ENCODE peak calls at places on chromosome X, in seven cellular contexts. One of them, this sample, is unnamed.

GRCh38 chrX:133590703-133591505 is 175.6 kb upstream of the GPC4 start:
- DNase-seq in nephron progenitor cell: no peak
- DNase-seq in AG09319: no peak
- DNase-seq in D721Med: no peak
- DNase-seq in retinal pigment epithelial cell: peak
- DNase-seq in uterus: no peak
- DNase-seq in omental fat pad: no peak
- DNase-seq in this sample: no peak

GRCh38 chrX:84339507-84340364 is 151.7 kb upstream of the RPS6KA6 start:
- DNase-seq in nephron progenitor cell: no peak
- DNase-seq in AG09319: no peak
- DNase-seq in D721Med: no peak
- DNase-seq in retinal pigment epithelial cell: no peak
- DNase-seq in uterus: no peak
- DNase-seq in omental fat pad: no peak
- DNase-seq in this sample: no peak

GRCh38 chrX:2576793-2577192 is 76.0 kb upstream of the DHRSX start:
- DNase-seq in nephron progenitor cell: no peak
- DNase-seq in AG09319: no peak
- DNase-seq in D721Med: no peak
- DNase-seq in retinal pigment epithelial cell: no peak
- DNase-seq in uterus: no peak
- DNase-seq in omental fat pad: no peak
- DNase-seq in this sample: no peak

GRCh38 chrX:103417933-103418332 is 41.6 kb downstream of the BEX3 start:
- DNase-seq in nephron progenitor cell: no peak
- DNase-seq in AG09319: no peak
- DNase-seq in D721Med: no peak
- DNase-seq in retinal pigment epithelial cell: no peak
- DNase-seq in uterus: no peak
- DNase-seq in omental fat pad: no peak
- DNase-seq in this sample: no peak

GRCh38 chrX:1222511-1223252 is 10.2 kb upstream of the CRLF2 start:
- DNase-seq in nephron progenitor cell: no peak
- DNase-seq in AG09319: no peak
- DNase-seq in D721Med: no peak
- DNase-seq in retinal pigment epithelial cell: no peak
- DNase-seq in uterus: no peak
- DNase-seq in omental fat pad: no peak
- DNase-seq in this sample: peak

GRCh38 chrX:84155938-84156337 is 32.1 kb downstream of the RPS6KA6 start:
- DNase-seq in nephron progenitor cell: no peak
- DNase-seq in AG09319: no peak
- DNase-seq in D721Med: no peak
- DNase-seq in retinal pigment epithelial cell: no peak
- DNase-seq in uterus: no peak
- DNase-seq in omental fat pad: no peak
- DNase-seq in this sample: no peak

GRCh38 chrX:3161686-3162085 is 120.4 kb downstream of the ARSF start:
- DNase-seq in nephron progenitor cell: no peak
- DNase-seq in AG09319: no peak
- DNase-seq in D721Med: no peak
- DNase-seq in retinal pigment epithelial cell: no peak
- DNase-seq in uterus: no peak
- DNase-seq in omental fat pad: no peak
- DNase-seq in this sample: no peak

GRCh38 chrX:136047969-136048368 is 62.7 kb downstream of the SLC9A6 start:
- DNase-seq in nephron progenitor cell: no peak
- DNase-seq in AG09319: no peak
- DNase-seq in D721Med: no peak
- DNase-seq in retinal pigment epithelial cell: no peak
- DNase-seq in uterus: no peak
- DNase-seq in omental fat pad: no peak
- DNase-seq in this sample: no peak

GRCh38 chrX:2888309-2888708 is 40.8 kb downstream of the ARSD start:
- DNase-seq in nephron progenitor cell: no peak
- DNase-seq in AG09319: no peak
- DNase-seq in D721Med: no peak
- DNase-seq in retinal pigment epithelial cell: no peak
- DNase-seq in uterus: no peak
- DNase-seq in omental fat pad: no peak
- DNase-seq in this sample: no peak

GRCh38 chrX:9961750-9962149 is 5.4 kb upstream of the CLDN34 start:
- DNase-seq in nephron progenitor cell: no peak
- DNase-seq in AG09319: no peak
- DNase-seq in D721Med: no peak
- DNase-seq in retinal pigment epithelial cell: no peak
- DNase-seq in uterus: no peak
- DNase-seq in omental fat pad: no peak
- DNase-seq in this sample: no peak

GRCh38 chrX:135737361-135738071 is 24.1 kb downstream of the CT45A1 start:
- DNase-seq in nephron progenitor cell: no peak
- DNase-seq in AG09319: no peak
- DNase-seq in D721Med: no peak
- DNase-seq in retinal pigment epithelial cell: no peak
- DNase-seq in uterus: no peak
- DNase-seq in omental fat pad: no peak
- DNase-seq in this sample: no peak

GRCh38 chrX:38760883-38761282 is 40.4 kb upstream of the MID1IP1 start:
- DNase-seq in nephron progenitor cell: no peak
- DNase-seq in AG09319: no peak
- DNase-seq in D721Med: no peak
- DNase-seq in retinal pigment epithelial cell: no peak
- DNase-seq in uterus: no peak
- DNase-seq in omental fat pad: no peak
- DNase-seq in this sample: no peak

GRCh38 chrX:11143931-11144678 is 33.0 kb downstream of the HCCS start:
- DNase-seq in nephron progenitor cell: peak
- DNase-seq in AG09319: peak
- DNase-seq in D721Med: no peak
- DNase-seq in retinal pigment epithelial cell: no peak
- DNase-seq in uterus: peak
- DNase-seq in omental fat pad: peak
- DNase-seq in this sample: peak

GRCh38 chrX:137052641-137053235 is 18.9 kb upstream of the GPR101 start:
- DNase-seq in nephron progenitor cell: peak
- DNase-seq in AG09319: no peak
- DNase-seq in D721Med: no peak
- DNase-seq in retinal pigment epithelial cell: no peak
- DNase-seq in uterus: no peak
- DNase-seq in omental fat pad: no peak
- DNase-seq in this sample: no peak

GRCh38 chrX:45191383-45191782 is 9.3 kb downstream of the DIPK2B start:
- DNase-seq in nephron progenitor cell: no peak
- DNase-seq in AG09319: no peak
- DNase-seq in D721Med: no peak
- DNase-seq in retinal pigment epithelial cell: no peak
- DNase-seq in uterus: no peak
- DNase-seq in omental fat pad: no peak
- DNase-seq in this sample: no peak

GRCh38 chrX:344371-344901 is 25.8 kb upstream of the GTPBP6 start:
- DNase-seq in nephron progenitor cell: no peak
- DNase-seq in AG09319: no peak
- DNase-seq in D721Med: no peak
- DNase-seq in retinal pigment epithelial cell: no peak
- DNase-seq in uterus: no peak
- DNase-seq in omental fat pad: no peak
- DNase-seq in this sample: no peak

GRCh38 chrX:103212749-103213457 is 2.0 kb upstream of the BEX4 start:
- DNase-seq in nephron progenitor cell: no peak
- DNase-seq in AG09319: no peak
- DNase-seq in D721Med: no peak
- DNase-seq in retinal pigment epithelial cell: no peak
- DNase-seq in uterus: no peak
- DNase-seq in omental fat pad: no peak
- DNase-seq in this sample: no peak

GRCh38 chrX:37383313-37383712 is 34.1 kb downstream of the PRRG1 start:
- DNase-seq in nephron progenitor cell: no peak
- DNase-seq in AG09319: no peak
- DNase-seq in D721Med: no peak
- DNase-seq in retinal pigment epithelial cell: no peak
- DNase-seq in uterus: no peak
- DNase-seq in omental fat pad: no peak
- DNase-seq in this sample: no peak

GRCh38 chrX:97594825-97595224 is 711.1 kb downstream of the RPA4 start:
- DNase-seq in nephron progenitor cell: no peak
- DNase-seq in AG09319: no peak
- DNase-seq in D721Med: no peak
- DNase-seq in retinal pigment epithelial cell: no peak
- DNase-seq in uterus: no peak
- DNase-seq in omental fat pad: no peak
- DNase-seq in this sample: no peak

GRCh38 chrX:119272882-119273806 is 37.1 kb downstream of the PGRMC1 start:
- DNase-seq in nephron progenitor cell: no peak
- DNase-seq in AG09319: no peak
- DNase-seq in D721Med: no peak
- DNase-seq in retinal pigment epithelial cell: peak
- DNase-seq in uterus: no peak
- DNase-seq in omental fat pad: no peak
- DNase-seq in this sample: peak

GRCh38 chrX:79511799-79512198 is 144.7 kb upstream of the ITM2A start:
- DNase-seq in nephron progenitor cell: no peak
- DNase-seq in AG09319: no peak
- DNase-seq in D721Med: no peak
- DNase-seq in retinal pigment epithelial cell: no peak
- DNase-seq in uterus: no peak
- DNase-seq in omental fat pad: no peak
- DNase-seq in this sample: no peak

GRCh38 chrX:79515529-79515928 is 148.4 kb upstream of the ITM2A start:
- DNase-seq in nephron progenitor cell: no peak
- DNase-seq in AG09319: no peak
- DNase-seq in D721Med: no peak
- DNase-seq in retinal pigment epithelial cell: no peak
- DNase-seq in uterus: no peak
- DNase-seq in omental fat pad: no peak
- DNase-seq in this sample: no peak
- TF ChIP-seq CTCF in nephron progenitor cell: no peak
- TF ChIP-seq CTCF in AG09319: no peak
- TF ChIP-seq CTCF in D721Med: no peak
- TF ChIP-seq CTCF in retinal pigment epithelial cell: no peak
- TF ChIP-seq CTCF in uterus: no peak
- TF ChIP-seq CTCF in omental fat pad: no peak
- TF ChIP-seq CTCF in this sample: no peak

DNA sequence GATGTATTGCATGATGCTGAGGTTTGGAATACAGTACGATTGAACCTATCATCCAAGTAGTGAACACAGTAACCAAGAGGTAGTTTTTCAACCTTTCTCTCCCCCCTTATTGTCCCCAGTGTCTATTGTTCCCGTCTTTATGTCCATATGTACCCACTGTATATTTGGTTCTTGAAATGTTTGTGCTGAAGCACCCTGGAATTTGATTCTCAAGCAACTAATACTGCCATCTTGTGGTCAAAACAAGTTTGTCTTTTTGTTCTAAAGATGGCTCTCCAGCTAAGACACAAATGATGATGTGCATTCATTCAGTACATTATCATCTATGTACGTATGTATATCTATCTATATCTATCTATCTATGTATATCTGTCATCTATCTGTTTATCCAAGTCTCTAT is 33.5 kb upstream of the DCX start:
- DNase-seq in nephron progenitor cell: peak
- DNase-seq in AG09319: no peak
- DNase-seq in D721Med: peak
- DNase-seq in retinal pigment epithelial cell: peak
- DNase-seq in uterus: no peak
- DNase-seq in omental fat pad: no peak
- DNase-seq in this sample: no peak
- TF ChIP-seq CTCF in nephron progenitor cell: peak
- TF ChIP-seq CTCF in AG09319: peak
- TF ChIP-seq CTCF in D721Med: peak
- TF ChIP-seq CTCF in retinal pigment epithelial cell: peak
- TF ChIP-seq CTCF in uterus: peak
- TF ChIP-seq CTCF in omental fat pad: no peak
- TF ChIP-seq CTCF in this sample: peak

GRCh38 chrX:132226169-132226568 is 6.9 kb upstream of the RAP2C start:
- DNase-seq in nephron progenitor cell: no peak
- DNase-seq in AG09319: no peak
- DNase-seq in D721Med: no peak
- DNase-seq in retinal pigment epithelial cell: no peak
- DNase-seq in uterus: no peak
- DNase-seq in omental fat pad: no peak
- DNase-seq in this sample: no peak
- TF ChIP-seq CTCF in nephron progenitor cell: peak
- TF ChIP-seq CTCF in AG09319: peak
- TF ChIP-seq CTCF in D721Med: peak
- TF ChIP-seq CTCF in retinal pigment epithelial cell: peak
- TF ChIP-seq CTCF in uterus: peak
- TF ChIP-seq CTCF in omental fat pad: no peak
- TF ChIP-seq CTCF in this sample: no peak

GRCh38 chrX:40011483-40012038 is 86.2 kb downstream of the BCOR start:
- DNase-seq in nephron progenitor cell: no peak
- DNase-seq in AG09319: no peak
- DNase-seq in D721Med: no peak
- DNase-seq in retinal pigment epithelial cell: no peak
- DNase-seq in uterus: no peak
- DNase-seq in omental fat pad: no peak
- DNase-seq in this sample: no peak
- TF ChIP-seq CTCF in nephron progenitor cell: no peak
- TF ChIP-seq CTCF in AG09319: no peak
- TF ChIP-seq CTCF in D721Med: no peak
- TF ChIP-seq CTCF in retinal pigment epithelial cell: no peak
- TF ChIP-seq CTCF in uterus: no peak
- TF ChIP-seq CTCF in omental fat pad: no peak
- TF ChIP-seq CTCF in this sample: no peak

GRCh38 chrX:68487254-68487653 is 11.6 kb upstream of the YIPF6 start:
- DNase-seq in nephron progenitor cell: no peak
- DNase-seq in AG09319: no peak
- DNase-seq in D721Med: no peak
- DNase-seq in retinal pigment epithelial cell: no peak
- DNase-seq in uterus: no peak
- DNase-seq in omental fat pad: no peak
- DNase-seq in this sample: no peak

GRCh38 chrX:68487924-68488323 is 10.9 kb upstream of the YIPF6 start:
- DNase-seq in nephron progenitor cell: no peak
- DNase-seq in AG09319: no peak
- DNase-seq in D721Med: no peak
- DNase-seq in retinal pigment epithelial cell: no peak
- DNase-seq in uterus: no peak
- DNase-seq in omental fat pad: no peak
- DNase-seq in this sample: no peak

GRCh38 chrX:68488657-68489056 is 10.2 kb upstream of the YIPF6 start:
- DNase-seq in nephron progenitor cell: no peak
- DNase-seq in AG09319: no peak
- DNase-seq in D721Med: no peak
- DNase-seq in retinal pigment epithelial cell: no peak
- DNase-seq in uterus: no peak
- DNase-seq in omental fat pad: no peak
- DNase-seq in this sample: peak

GRCh38 chrX:68492583-68492982 is 6.3 kb upstream of the YIPF6 start:
- DNase-seq in nephron progenitor cell: no peak
- DNase-seq in AG09319: no peak
- DNase-seq in D721Med: no peak
- DNase-seq in retinal pigment epithelial cell: no peak
- DNase-seq in uterus: no peak
- DNase-seq in omental fat pad: no peak
- DNase-seq in this sample: no peak

GRCh38 chrX:68490644-68491043 is 8.2 kb upstream of the YIPF6 start:
- DNase-seq in nephron progenitor cell: no peak
- DNase-seq in AG09319: no peak
- DNase-seq in D721Med: no peak
- DNase-seq in retinal pigment epithelial cell: peak
- DNase-seq in uterus: no peak
- DNase-seq in omental fat pad: no peak
- DNase-seq in this sample: peak
- TF ChIP-seq CTCF in nephron progenitor cell: peak
- TF ChIP-seq CTCF in AG09319: peak
- TF ChIP-seq CTCF in D721Med: no peak
- TF ChIP-seq CTCF in retinal pigment epithelial cell: peak
- TF ChIP-seq CTCF in uterus: no peak
- TF ChIP-seq CTCF in omental fat pad: no peak
- TF ChIP-seq CTCF in this sample: peak